ENCODE peak calls at places on chromosomes 11 and 22, in five cellular contexts. S is CD8-positive, alpha-beta memory T cell; O is testis; Y is cardiac muscle cell; U is MM.1S. G is an unnamed sample.

GRCh38 chr11:75342231-75342918 is 9.1 kb downstream of the ARRB1 start:
- DNase-seq in U (no peak), O (no peak), S (no peak), Y (no peak), G (no peak)

GRCh38 chr22:50341977-50342650 is 1.0 kb upstream of the PPP6R2 start:
- DNase-seq in O (peak; percentile 94), U (peak; percentile 89), S (peak; percentile 91), Y (peak; percentile 94), G (peak; percentile 96)

GRCh38 chr11:116852261-116853125 is 15.1 kb upstream of the APOA1 start:
- DNase-seq in O (peak; percentile 47), S (no peak), U (peak; percentile 59), Y (no peak), G (no peak)

GRCh38 chr22:24510694-24511625 is 15.8 kb downstream of the UPB1 start:
- DNase-seq in Y (peak; percentile 63), S (no peak), O (peak; percentile 54), U (no peak), G (peak; percentile 71)

GRCh38 chr11:35390737-35391682 is 28.3 kb downstream of the SLC1A2 start:
- DNase-seq in S (no peak), Y (no peak), U (no peak), O (no peak), G (no peak)

GRCh38 chr11:119741369-119742262 is 12.6 kb upstream of the NECTIN1 start:
- DNase-seq in S (peak; percentile 62), O (peak; percentile 70), U (peak; percentile 58), Y (peak; percentile 71), G (no peak)

GRCh38 chr11:58654908-58655296 is 32.4 kb downstream of the CNTF start:
- DNase-seq in Y (no peak), O (no peak), S (no peak), U (no peak), G (no peak)

GRCh38 chr11:74809820-74810219 is 61.2 kb downstream of the RNF169 start:
- DNase-seq in U (no peak), S (no peak), O (no peak), Y (no peak), G (no peak)

GRCh38 chr11:61700221-61700620 is 20.0 kb downstream of the DAGLA start:
- DNase-seq in O (peak; percentile 38), U (no peak), S (no peak), Y (peak; percentile 33), G (peak; percentile 78)

GRCh38 chr11:26465270-26465669 is 106.8 kb downstream of the MUC15 start:
- DNase-seq in O (no peak), S (no peak), U (no peak), Y (no peak), G (no peak)

GRCh38 chr22:50530857-50531545 is 1.2 kb upstream of the TYMP start:
- DNase-seq in U (peak; percentile 77), S (peak; percentile 87), O (peak; percentile 71), Y (peak; percentile 74), G (peak; percentile 78)

GRCh38 chr11:115324569-115325432 is 179.4 kb downstream of the CADM1 start:
- DNase-seq in Y (peak; percentile 74), U (peak; percentile 87), S (peak; percentile 48), O (peak; percentile 64), G (peak; percentile 22)

GRCh38 chr11:108466405-108466804 is 924 bp downstream of the C11orf65 start:
- DNase-seq in Y (no peak), U (no peak), O (no peak), S (no peak), G (no peak)

GRCh38 chr11:44030276-44030932 is 17.4 kb upstream of the ACCSL start:
- DNase-seq in S (no peak), U (no peak), Y (peak; percentile 87), O (peak; percentile 74), G (peak; percentile 86)

GRCh38 chr22:38949889-38950405 is 7.5 kb upstream of the APOBEC3A start:
- DNase-seq in O (no peak), U (no peak), Y (no peak), S (no peak), G (no peak)

GRCh38 chr11:70460959-70461358 is 62.6 kb downstream of the CTTN start:
- DNase-seq in O (no peak), S (no peak), Y (no peak), U (no peak), G (no peak)

GRCh38 chr11:45576461-45577215 is 88.8 kb downstream of the CHST1 start:
- DNase-seq in U (no peak), Y (no peak), S (no peak), O (no peak), G (peak; percentile 19)

GRCh38 chr11:116882386-116882785 is 45.0 kb upstream of the APOA1 start:
- DNase-seq in S (no peak), O (no peak), U (peak; percentile 7), Y (no peak), G (no peak)

GRCh38 chr11:119422505-119423416 is at the start of gene THY1:
- DNase-seq in U (no peak), S (no peak), Y (peak; percentile 24), O (peak; percentile 38), G (no peak)

GRCh38 chr22:19122752-19123492 is 710 bp upstream of the DGCR2 start:
- DNase-seq in O (peak; percentile 43), U (no peak), Y (peak; percentile 61), S (peak; percentile 41), G (peak; percentile 72)

GRCh38 chr22:39994566-39995345 is at the start of gene FAM83F:
- DNase-seq in U (no peak), O (peak; percentile 46), S (no peak), Y (no peak), G (peak; percentile 19)

GRCh38 chr11:130431806-130432205 is 3.4 kb upstream of the ADAMTS8 start:
- DNase-seq in U (no peak), Y (no peak), S (no peak), O (no peak), G (no peak)

GRCh38 chr11:110479070-110479444 is 49.3 kb downstream of the FDX1 start:
- DNase-seq in U (no peak), O (no peak), Y (no peak), S (no peak), G (no peak)

GRCh38 chr11:36149538-36150242 is 139.5 kb downstream of the COMMD9 start:
- DNase-seq in Y (peak; percentile 12), O (peak; percentile 43), U (peak; percentile 69), S (no peak), G (peak; percentile 87)

GRCh38 chr11:115872418-115872817 is 368.2 kb upstream of the CADM1 start:
- DNase-seq in U (no peak), Y (no peak), O (no peak), S (no peak), G (no peak)

GRCh38 chr11:133956650-133957633 is at the start of gene IGSF9B:
- DNase-seq in O (peak; percentile 94), Y (peak; percentile 93), U (peak; percentile 54), S (peak; percentile 90), G (peak; percentile 90)

GRCh38 chr22:49954991-49955580 is 5.5 kb upstream of the PIM3 start:
- DNase-seq in U (no peak), O (no peak), S (no peak), Y (no peak), G (no peak)

DNA sequence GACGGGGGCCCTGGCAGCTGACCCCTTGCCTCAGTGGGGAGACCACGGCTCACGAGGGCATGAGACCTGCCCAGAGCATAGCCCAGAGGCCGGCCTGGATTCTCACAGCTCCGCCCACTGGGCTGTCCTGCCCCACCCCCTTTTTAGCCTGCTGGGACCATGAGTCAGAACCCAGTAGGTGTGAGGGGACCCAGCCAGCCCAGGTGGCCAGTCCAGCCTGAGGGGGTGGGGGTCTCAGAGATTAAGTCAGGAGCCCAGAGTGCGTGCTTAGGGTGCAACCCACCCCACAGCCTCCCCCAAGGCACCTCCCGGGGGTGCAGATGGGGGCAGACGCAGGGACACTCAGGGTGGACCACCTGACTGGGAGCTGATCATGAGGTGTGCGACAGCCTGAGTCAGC is 40.1 kb upstream of the PPARA start:
- DNase-seq in O (no peak), U (no peak), Y (no peak), S (no peak), G (peak; percentile 82)
- H3K4me1 ChIP-seq in O (peaks cover 95% of the 10 kb centered on the region), U (no peaks in the 10 kb centered on the region), Y (peaks cover 7% of the 10 kb centered on the region), S (no peaks in the 10 kb centered on the region), G (peaks cover 99% of the 10 kb centered on the region)

GRCh38 chr11:64126796-64127195 is 39.1 kb downstream of the MACROD1 start:
- DNase-seq in U (no peak), S (no peak), O (no peak), Y (no peak), G (no peak)
- H3K4me1 ChIP-seq in U (no peaks in the 10 kb centered on the region), S (no peaks in the 10 kb centered on the region), O (peaks cover 5% of the 10 kb centered on the region), Y (peaks cover 35% of the 10 kb centered on the region), G (no peaks in the 10 kb centered on the region)

GRCh38 chr11:103450241-103450640 is 341.0 kb downstream of the DYNC2H1 start:
- DNase-seq in U (no peak), O (no peak), Y (no peak), S (no peak), G (no peak)

GRCh38 chr11:103453901-103454300 is 344.7 kb downstream of the DYNC2H1 start:
- DNase-seq in Y (no peak), O (no peak), S (no peak), U (no peak), G (no peak)

GRCh38 chr11:103448966-103449365 is 339.7 kb downstream of the DYNC2H1 start:
- DNase-seq in S (no peak), U (no peak), Y (no peak), O (no peak), G (no peak)
- H3K4me1 ChIP-seq in S (no peaks in the 10 kb centered on the region), U (no peaks in the 10 kb centered on the region), Y (no peaks in the 10 kb centered on the region), O (no peaks in the 10 kb centered on the region), G (no peaks in the 10 kb centered on the region)

DNA sequence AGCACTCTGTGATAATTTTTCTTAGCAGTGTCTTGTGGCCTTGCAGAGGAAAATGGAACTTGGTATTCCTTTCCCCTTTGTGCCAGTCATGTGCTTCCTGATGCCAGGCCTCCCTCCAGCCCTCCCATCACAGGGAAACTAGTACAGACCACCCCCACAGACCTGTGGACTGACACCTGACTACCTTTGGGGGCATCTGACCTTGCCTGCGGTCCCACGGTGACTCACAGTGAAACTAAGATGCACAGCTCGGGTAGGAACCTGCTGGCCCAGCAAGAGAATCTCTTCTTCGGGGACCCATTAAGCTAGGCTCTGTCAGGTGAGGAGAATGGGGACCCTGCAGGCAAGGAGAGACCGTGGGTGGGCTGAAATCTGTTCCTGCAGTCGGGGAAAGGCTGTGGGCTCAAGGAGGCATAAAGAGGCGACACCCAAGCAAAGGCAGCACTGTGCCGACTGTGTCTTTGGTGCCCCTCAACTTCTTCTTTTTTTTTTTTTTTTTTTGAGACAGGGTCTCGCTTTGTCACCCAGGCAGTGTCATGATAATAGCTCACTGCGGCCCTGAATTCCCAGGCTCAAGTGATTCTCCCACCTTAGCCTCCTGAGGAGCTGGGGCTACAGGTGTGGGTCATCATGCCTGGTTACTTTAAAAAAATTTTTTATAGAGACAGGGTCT is 20.9 kb upstream of the PEX26 start:
- DNase-seq in S (no peak), U (peak; percentile 87), O (no peak), Y (no peak), G (peak; percentile 33)
- H3K4me1 ChIP-seq in S (no peaks in the 10 kb centered on the region), U (peaks cover 24% of the 10 kb centered on the region), O (peaks cover 25% of the 10 kb centered on the region), Y (peaks cover 11% of the 10 kb centered on the region), G (peaks cover 27% of the 10 kb centered on the region)

GRCh38 chr22:42976131-42976530 is 38.8 kb downstream of the PACSIN2 start:
- DNase-seq in U (no peak), O (no peak), S (no peak), Y (no peak), G (peak; percentile 44)
- H3K4me1 ChIP-seq in U (no peaks in the 10 kb centered on the region), O (peaks cover 12% of the 10 kb centered on the region), S (peaks cover 8% of the 10 kb centered on the region), Y (peaks cover 12% of the 10 kb centered on the region), G (peaks cover 36% of the 10 kb centered on the region)

G was measured in adrenal gland.